ENCODE peak calls at places on chromosomes 13 and 19, in nine cellular contexts. J is psoas muscle, Y is A549, M is pancreas, W is esophagus squamous epithelium, X is fibroblast of lung, T is retinal pigment epithelial cell, O is tibial nerve, K is IMR-90. B is an unnamed sample.

GRCh38 chr19:16898306-16899015 is 9.7 kb downstream of the F2RL3 start:
- DNase-seq in J (no peak), X (no peak), O (no peak), W (no peak), K (no peak), T (no peak), M (no peak), Y (no peak), B (no peak)

GRCh38 chr13:28204043-28204442 is 65.7 kb downstream of the PAN3 start:
- DNase-seq in K (no peak), J (no peak), Y (no peak), T (no peak), W (no peak), M (no peak), O (no peak), X (no peak), B (no peak)

GRCh38 chr13:30696278-30697176 is 38.8 kb upstream of the ALOX5AP start:
- DNase-seq in T (no peak), W (no peak), K (peak), Y (no peak), J (peak), M (no peak), X (no peak), O (no peak), B (no peak)

GRCh38 chr13:78632956-78633355 is 26.0 kb downstream of the OBI1 start:
- DNase-seq in K (no peak), M (no peak), Y (no peak), O (no peak), T (no peak), J (no peak), X (no peak), W (no peak), B (no peak)

GRCh38 chr13:37959284-37959683 is 89.7 kb upstream of the TRPC4 start:
- DNase-seq in K (no peak), M (no peak), X (no peak), Y (no peak), J (no peak), T (no peak), O (no peak), W (no peak), B (no peak)

GRCh38 chr13:22061806-22062391 is 391.0 kb downstream of the FGF9 start:
- DNase-seq in M (no peak), O (no peak), X (no peak), K (no peak), J (no peak), W (no peak), Y (no peak), T (no peak), B (no peak)

GRCh38 chr13:100214886-100215285 is 126.0 kb downstream of the PCCA start:
- DNase-seq in M (no peak), X (peak), W (no peak), T (peak), Y (peak), O (no peak), J (no peak), K (peak), B (no peak)

GRCh38 chr19:44608391-44608821 is 5.0 kb upstream of the IGSF23 start:
- DNase-seq in T (no peak), K (peak), O (no peak), X (peak), J (no peak), W (no peak), Y (no peak), M (no peak), B (no peak)

GRCh38 chr13:99677388-99677951 is 176.2 kb downstream of the TM9SF2 start:
- DNase-seq in K (no peak), T (no peak), O (no peak), X (peak), J (no peak), Y (no peak), M (no peak), W (no peak), B (no peak)

GRCh38 chr13:104984296-104984818 is 1551.1 kb downstream of the EFNB2 start:
- DNase-seq in Y (no peak), O (peak), W (no peak), X (peak), J (no peak), M (peak), K (peak), T (peak), B (no peak)

GRCh38 chr19:30338878-30339623 is 33.1 kb upstream of the ZNF536 start:
- DNase-seq in X (no peak), W (no peak), K (no peak), M (no peak), Y (no peak), T (no peak), J (peak), O (no peak), B (no peak)

GRCh38 chr13:42048625-42049453 is at the start of gene DGKH:
- DNase-seq in Y (peak), M (peak), X (peak), O (peak), W (no peak), K (peak), J (peak), T (no peak), B (peak)
- TF ChIP-seq CTCF in Y (peak), M (no peak), X (peak), O (no peak), W (peak), K (peak), J (no peak), T (no peak), B (peak)

DNA sequence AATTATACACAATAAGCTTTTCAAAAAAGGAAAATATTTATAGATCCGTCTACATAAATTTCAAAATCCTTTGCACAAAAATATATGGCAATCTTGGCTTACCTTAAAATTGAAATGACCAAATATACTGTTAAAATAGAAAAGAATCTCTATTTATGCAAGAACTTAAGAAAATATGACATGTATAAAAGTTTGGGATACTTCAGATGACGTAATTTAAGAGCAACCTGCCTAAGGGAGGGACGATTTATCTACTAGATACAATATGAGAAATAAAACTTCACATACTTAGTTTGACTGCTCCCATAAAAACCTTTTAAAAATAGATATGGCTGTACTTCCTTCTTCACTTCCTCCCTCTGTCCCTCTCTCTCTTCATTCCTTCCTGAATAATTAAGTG is 587.3 kb upstream of the SPRY2 start:
- DNase-seq in O (no peak), Y (no peak), J (no peak), M (no peak), K (no peak), X (no peak), W (no peak), T (no peak), B (no peak)
- TF ChIP-seq CTCF in O (no peak), Y (no peak), J (no peak), M (no peak), K (no peak), X (no peak), W (no peak), T (no peak), B (no peak)

GRCh38 chr19:58520257-58520599 is 618 bp upstream of the ZBTB45 start:
- DNase-seq in O (no peak), X (no peak), M (no peak), W (no peak), J (no peak), T (no peak), K (no peak), Y (no peak), B (no peak)

GRCh38 chr19:58516964-58517833 is 2.4 kb downstream of the ZBTB45 start:
- DNase-seq in Y (no peak), T (no peak), M (peak), J (no peak), K (no peak), W (no peak), O (no peak), X (no peak), B (no peak)

GRCh38 chr19:58519087-58519354 is 589 bp downstream of the ZBTB45 start:
- DNase-seq in W (no peak), T (peak), M (peak), X (peak), O (peak), Y (peak), K (peak), J (peak), B (peak)

GRCh38 chr19:58519355-58520256 is at the start of gene ZBTB45:
- DNase-seq in M (peak), O (peak), Y (peak), W (peak), T (peak), X (peak), J (peak), K (peak), B (peak)

DNA sequence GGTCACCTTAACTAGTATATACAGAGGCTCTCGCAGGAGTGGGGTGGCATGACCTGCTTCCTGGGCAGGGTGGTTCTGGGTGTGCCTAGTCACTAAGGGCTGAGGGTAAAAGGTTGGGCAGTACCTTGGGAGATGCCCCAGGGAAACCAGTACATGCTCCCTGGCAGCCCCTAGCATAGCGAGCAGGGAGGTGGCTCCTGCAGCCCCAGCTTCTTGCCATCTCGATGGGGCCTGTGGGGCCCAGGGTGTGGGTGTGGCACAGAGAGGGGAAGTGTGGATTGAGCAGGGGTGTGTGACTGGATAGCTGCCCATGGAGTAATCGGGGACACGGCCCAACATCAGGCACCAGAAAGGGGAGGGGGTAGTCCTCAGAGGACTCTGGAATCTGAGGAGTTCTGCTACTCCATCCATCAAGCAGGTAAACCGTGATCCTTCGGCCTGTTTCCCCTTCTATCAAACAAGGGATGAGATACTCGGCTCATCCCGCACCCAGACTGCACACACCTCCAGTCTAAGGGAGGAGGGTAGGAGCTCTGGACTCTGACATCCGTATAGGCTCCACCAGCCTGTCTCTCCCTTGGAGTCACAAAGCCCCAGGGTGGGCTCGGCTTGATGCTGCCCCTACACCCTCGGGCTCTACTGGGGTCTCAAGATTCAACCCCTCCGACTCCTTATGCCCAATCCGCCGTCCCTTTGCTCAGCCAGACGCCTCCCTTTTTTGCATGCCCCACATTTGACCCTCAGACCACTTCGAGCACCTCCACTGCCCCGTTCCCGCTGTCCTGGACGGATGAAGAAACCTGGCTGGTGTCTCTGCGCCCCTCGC is 1.1 kb downstream of the ZBTB45 start:
- DNase-seq in J (no peak), W (no peak), Y (no peak), X (no peak), M (no peak), K (no peak), O (no peak), T (no peak), B (no peak)
- TF ChIP-seq CTCF in J (no peak), W (no peak), Y (no peak), X (no peak), M (no peak), K (no peak), O (peak), T (no peak), B (no peak)

GRCh38 chr13:95791084-95791722 is 114.3 kb downstream of the DNAJC3 start:
- DNase-seq in M (no peak), K (no peak), X (no peak), W (no peak), Y (no peak), J (no peak), T (no peak), O (no peak), B (no peak)
- TF ChIP-seq CTCF in M (no peak), K (no peak), X (no peak), W (no peak), Y (no peak), J (no peak), T (no peak), O (no peak), B (no peak)

GRCh38 chr19:31461814-31462539 is 112.7 kb upstream of the TSHZ3 start:
- DNase-seq in M (no peak), T (no peak), K (no peak), W (no peak), Y (no peak), X (peak), J (no peak), O (no peak), B (no peak)
- TF ChIP-seq CTCF in M (no peak), T (no peak), K (no peak), W (no peak), Y (no peak), X (peak), J (no peak), O (no peak), B (no peak)

DNA sequence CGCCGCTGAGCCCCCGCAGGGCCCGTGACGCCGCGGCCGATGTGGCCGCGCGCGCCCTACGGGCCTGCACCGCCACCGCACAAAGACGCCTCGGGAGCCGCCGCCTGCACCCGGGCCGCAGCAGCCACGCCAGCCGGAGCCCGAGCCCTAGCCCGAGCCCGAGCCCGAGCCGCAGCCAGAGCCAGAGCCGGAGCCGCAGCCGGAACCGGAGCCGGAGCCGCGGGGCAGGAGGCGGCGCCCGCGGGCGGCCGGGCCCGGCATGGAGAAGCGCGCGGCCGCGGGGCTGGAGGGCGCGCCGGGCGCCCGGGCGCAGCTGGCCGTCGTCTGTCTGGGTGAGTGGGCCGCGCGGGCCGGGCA is 375 bp downstream of the LRP3 start:
- DNase-seq in T (no peak), M (peak), W (no peak), O (no peak), X (no peak), K (no peak), J (peak), Y (no peak), B (no peak)
- TF ChIP-seq CTCF in T (no peak), M (no peak), W (no peak), O (no peak), X (no peak), K (no peak), J (no peak), Y (no peak), B (no peak)

DNA sequence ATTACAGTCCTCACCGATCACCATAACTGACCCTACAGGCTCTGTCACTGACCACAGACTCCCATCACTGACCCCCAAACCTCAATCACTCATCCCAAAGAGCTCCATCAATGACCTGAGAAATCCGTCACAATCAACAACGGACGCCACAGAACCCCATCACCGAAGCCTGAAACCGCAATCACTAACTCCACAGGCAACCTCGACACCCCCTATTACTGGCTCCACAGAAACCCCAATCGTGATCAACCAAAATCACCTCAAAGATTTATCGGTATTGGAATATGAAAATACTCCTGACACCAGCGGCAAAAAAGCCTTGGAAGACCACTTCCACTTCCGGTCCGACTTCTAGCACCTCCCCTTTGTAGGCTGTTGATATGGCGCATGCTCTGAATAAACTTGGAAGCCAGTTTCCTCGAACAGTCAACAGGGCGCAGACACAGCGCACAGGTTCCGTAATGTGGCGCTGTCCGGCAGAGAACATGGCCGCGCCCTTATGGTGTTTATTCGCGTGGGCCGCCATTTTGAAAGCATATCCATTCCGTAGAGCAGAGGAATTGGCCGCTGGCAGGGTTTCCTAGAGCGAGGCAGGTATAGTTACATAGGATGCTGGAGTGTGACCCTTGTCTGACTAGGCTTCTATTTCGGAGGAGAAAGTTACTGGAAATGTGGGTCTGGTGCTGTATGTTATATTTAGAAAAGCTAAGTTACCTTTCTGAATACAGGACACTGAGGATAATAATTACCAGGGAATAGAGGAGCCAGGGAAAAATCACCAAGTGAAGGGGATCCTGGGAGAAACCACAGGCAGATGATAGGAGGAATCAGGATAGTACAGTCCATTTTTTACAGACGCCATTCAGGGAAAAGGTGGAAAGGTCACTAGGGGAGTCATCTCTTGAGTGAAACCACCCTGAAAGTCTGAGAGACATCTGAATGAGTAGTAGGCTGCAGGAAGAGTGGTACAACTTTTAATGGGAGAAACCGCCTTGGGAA is at the start of gene ZNF585A:
- DNase-seq in Y (peak), T (peak), O (peak), J (peak), K (peak), W (peak), M (peak), X (peak), B (peak)
- TF ChIP-seq CTCF in Y (no peak), T (peak), O (peak), J (peak), K (peak), W (no peak), M (no peak), X (peak), B (peak)

GRCh38 chr13:43195551-43195950 is 172.2 kb downstream of the DNAJC15 start:
- DNase-seq in J (no peak), T (no peak), X (no peak), Y (no peak), K (no peak), M (no peak), W (no peak), O (no peak), B (no peak)
- TF ChIP-seq CTCF in J (no peak), T (peak), X (no peak), Y (no peak), K (peak), M (no peak), W (no peak), O (no peak), B (no peak)

DNA sequence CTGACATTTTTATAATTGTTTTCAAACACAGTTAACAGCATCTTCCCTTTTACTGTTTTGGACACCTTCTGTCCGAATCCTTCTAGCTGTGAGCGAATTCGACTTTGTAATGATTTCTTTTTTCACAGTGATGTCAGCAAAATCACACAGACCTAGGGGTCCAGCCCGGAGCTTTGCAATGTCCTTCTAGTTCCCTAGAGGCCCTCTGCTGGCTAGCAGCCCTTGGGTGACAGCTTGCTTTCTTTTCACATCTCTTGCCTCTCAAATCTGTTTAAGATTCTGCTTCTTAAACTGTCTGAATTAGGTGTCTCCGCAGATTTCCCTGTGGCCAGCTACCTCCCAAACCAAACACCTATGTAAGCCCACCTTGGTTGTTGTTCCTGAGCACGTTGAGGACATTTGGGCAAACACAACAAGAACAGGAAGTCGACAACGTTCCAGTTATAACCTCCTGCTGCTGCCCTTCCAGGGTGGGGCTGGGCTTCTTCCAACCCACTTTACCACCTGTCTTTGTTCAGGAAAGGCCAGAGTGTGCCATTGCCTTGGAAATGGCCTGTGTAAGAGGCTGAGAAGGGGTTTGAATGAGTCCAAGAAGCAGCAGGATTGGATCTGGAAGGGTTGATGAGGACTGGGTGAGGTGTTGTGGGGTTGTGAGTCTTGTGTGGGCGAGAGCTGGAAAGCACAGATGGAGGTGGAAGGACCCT is 123.1 kb downstream of the ATP8A2 start:
- DNase-seq in X (no peak), W (no peak), O (no peak), T (no peak), M (no peak), K (no peak), J (no peak), Y (no peak), B (no peak)
- TF ChIP-seq CTCF in X (no peak), W (no peak), O (no peak), T (no peak), M (no peak), K (no peak), J (no peak), Y (no peak), B (no peak)

GRCh38 chr13:33544308-33544707 is 258.8 kb upstream of the STARD13 start:
- DNase-seq in K (no peak), Y (no peak), O (no peak), W (no peak), J (no peak), M (no peak), T (no peak), X (no peak), B (no peak)

GRCh38 chr13:33541962-33542308 is 256.4 kb upstream of the STARD13 start:
- DNase-seq in O (no peak), X (no peak), Y (no peak), T (no peak), W (no peak), M (no peak), J (no peak), K (no peak), B (no peak)

GRCh38 chr13:33543631-33544030 is 258.1 kb upstream of the STARD13 start:
- DNase-seq in Y (no peak), O (no peak), T (no peak), J (no peak), X (peak), M (no peak), K (no peak), W (no peak), B (no peak)

GRCh38 chr13:33543089-33543459 is 257.5 kb upstream of the STARD13 start:
- DNase-seq in W (no peak), X (no peak), J (no peak), K (no peak), Y (no peak), T (peak), O (no peak), M (no peak), B (no peak)

GRCh38 chr13:33542309-33543088 is 256.9 kb upstream of the STARD13 start:
- DNase-seq in M (peak), O (peak), K (peak), X (peak), Y (peak), T (peak), W (peak), J (peak), B (peak)
- TF ChIP-seq CTCF in M (peak), O (peak), K (peak), X (peak), Y (peak), T (peak), W (peak), J (peak), B (peak)